ENCODE peak calls at places on chromosomes 5 and 9, in nine cellular contexts. R is WTC11, U is kidney, A is heart right ventricle, N is epithelial cell of esophagus, K is psoas muscle, S is RWPE1, I is breast epithelium, H is fibroblast of villous mesenchyme. D is an unnamed sample.
A peak's percentile ranks its signal among the peaks of the same experiment; 100 is the strongest.

GRCh38 chr5:140468188-140468587 is 66.6 kb downstream of the ANKHD1 start:
- DNase-seq in R (no peak), U (no peak), A (no peak), N (no peak), K (no peak), S (no peak), I (no peak), H (no peak), D (peak; percentile 29)

GRCh38 chr9:5976668-5977397 is 38.6 kb downstream of the RANBP6 start:
- DNase-seq in R (no peak), U (no peak), A (no peak), N (no peak), K (no peak), S (no peak), I (no peak), H (peak; percentile 25), D (no peak)

GRCh38 chr5:149153193-149153750 is 12.0 kb downstream of the ABLIM3 start:
- DNase-seq in R (no peak), U (no peak), A (no peak), N (no peak), K (no peak), S (no peak), I (no peak), H (no peak), D (no peak)

GRCh38 chr9:3385871-3386270 is 139.9 kb downstream of the RFX3 start:
- DNase-seq in R (no peak), U (no peak), A (no peak), N (peak; percentile 5), K (no peak), S (no peak), I (no peak), H (no peak), D (no peak)

GRCh38 chr9:69066955-69067354 is 31.4 kb downstream of the FXN start:
- DNase-seq in R (peak; percentile 72), U (no peak), A (no peak), N (no peak), K (no peak), S (no peak), I (no peak), H (no peak), D (no peak)

GRCh38 chr5:121299153-121299552 is 552.5 kb upstream of the FTMT start:
- DNase-seq in R (no peak), U (no peak), A (no peak), N (no peak), K (no peak), S (no peak), I (no peak), H (no peak), D (no peak)

GRCh38 chr9:128160603-128160987 is 530 bp downstream of the BBLN start:
- DNase-seq in R (no peak), U (no peak), A (no peak), N (peak; percentile 35), K (peak; percentile 35), S (peak; percentile 54), I (no peak), H (peak; percentile 11), D (no peak)

GRCh38 chr9:22342489-22343217 is 104.0 kb upstream of the DMRTA1 start:
- DNase-seq in R (no peak), U (no peak), A (no peak), N (peak; percentile 64), K (peak; percentile 12), S (peak; percentile 43), I (no peak), H (peak; percentile 32), D (peak; percentile 46)

GRCh38 chr5:100722657-100723056 is 180.4 kb downstream of the ST8SIA4 start:
- DNase-seq in R (no peak), U (no peak), A (no peak), N (no peak), K (no peak), S (no peak), I (no peak), H (no peak), D (no peak)

GRCh38 chr9:77512876-77513275 is 135.2 kb downstream of the GNA14 start:
- DNase-seq in R (no peak), U (no peak), A (no peak), N (no peak), K (no peak), S (no peak), I (no peak), H (no peak), D (peak; percentile 44)

GRCh38 chr9:94599102-94599501 is 5.5 kb upstream of the FBP2 start:
- DNase-seq in R (no peak), U (no peak), A (no peak), N (no peak), K (no peak), S (no peak), I (no peak), H (no peak), D (no peak)

GRCh38 chr5:83494102-83494620 is 22.6 kb downstream of the VCAN start:
- DNase-seq in R (no peak), U (no peak), A (no peak), N (peak; percentile 29), K (no peak), S (no peak), I (no peak), H (peak; percentile 32), D (no peak)

GRCh38 chr5:114101153-114101552 is 260.7 kb upstream of the KCNN2 start:
- DNase-seq in R (no peak), U (no peak), A (peak; percentile 45), N (peak; percentile 67), K (no peak), S (peak; percentile 38), I (no peak), H (peak; percentile 63), D (peak; percentile 70)

GRCh38 chr5:89729623-89730390 is 679.7 kb downstream of the CETN3 start:
- DNase-seq in R (no peak), U (no peak), A (no peak), N (peak; percentile 38), K (no peak), S (peak; percentile 10), I (no peak), H (peak; percentile 3), D (no peak)

GRCh38 chr9:114571391-114571790 is 16.2 kb upstream of the ATP6V1G1 start:
- DNase-seq in R (no peak), U (no peak), A (no peak), N (no peak), K (no peak), S (no peak), I (no peak), H (no peak), D (no peak)

GRCh38 chr5:5217371-5217770 is 77.2 kb downstream of the ADAMTS16 start:
- DNase-seq in R (no peak), U (no peak), A (no peak), N (no peak), K (no peak), S (no peak), I (no peak), H (no peak), D (no peak)

GRCh38 chr5:68187268-68188055 is 28.1 kb upstream of the PIK3R1 start:
- DNase-seq in R (peak; percentile 68), U (peak; percentile 74), A (peak; percentile 7), N (no peak), K (peak; percentile 30), S (no peak), I (no peak), H (peak; percentile 46), D (peak; percentile 37)

GRCh38 chr5:10329808-10330481 is 22.2 kb upstream of the CMBL start:
- DNase-seq in R (no peak), U (no peak), A (peak; percentile 45), N (no peak), K (peak; percentile 42), S (no peak), I (no peak), H (peak; percentile 89), D (peak; percentile 81)

GRCh38 chr5:151264113-151264512 is 11.1 kb downstream of the GM2A start:
- DNase-seq in R (no peak), U (no peak), A (no peak), N (peak; percentile 97), K (no peak), S (peak; percentile 95), I (no peak), H (peak; percentile 10), D (peak; percentile 42)
- TF ChIP-seq CTCF in R (no peak), U (no peak), A (no peak), N (peak; percentile 15), K (no peak), S (no peak), I (no peak), H (no peak), D (no peak)

DNA sequence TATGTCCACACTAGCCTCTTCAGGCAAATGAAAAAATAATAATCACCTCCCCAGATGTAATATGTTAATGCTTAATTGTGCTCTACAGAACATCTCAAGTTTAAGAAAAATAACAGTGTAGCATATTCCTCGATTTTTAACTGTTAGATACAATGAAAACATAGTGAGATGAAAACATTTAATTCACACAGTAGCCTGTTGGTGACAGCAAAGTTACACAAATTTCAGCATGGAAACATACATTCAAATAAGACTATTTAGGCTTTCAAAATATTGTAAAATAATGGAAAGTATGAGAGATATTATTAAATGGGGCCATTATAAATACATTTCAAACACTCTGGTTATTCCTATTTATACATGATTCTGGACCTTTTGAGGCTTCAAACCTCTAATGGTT is 543.1 kb downstream of the MAT2B start:
- DNase-seq in R (no peak), U (no peak), A (no peak), N (peak; percentile 37), K (no peak), S (no peak), I (no peak), H (no peak), D (peak; percentile 70)
- TF ChIP-seq CTCF in R (no peak), U (peak; percentile 37), A (no peak), N (peak; percentile 33), K (no peak), S (peak; percentile 52), I (no peak), H (no peak), D (peak; percentile 49)

DNA sequence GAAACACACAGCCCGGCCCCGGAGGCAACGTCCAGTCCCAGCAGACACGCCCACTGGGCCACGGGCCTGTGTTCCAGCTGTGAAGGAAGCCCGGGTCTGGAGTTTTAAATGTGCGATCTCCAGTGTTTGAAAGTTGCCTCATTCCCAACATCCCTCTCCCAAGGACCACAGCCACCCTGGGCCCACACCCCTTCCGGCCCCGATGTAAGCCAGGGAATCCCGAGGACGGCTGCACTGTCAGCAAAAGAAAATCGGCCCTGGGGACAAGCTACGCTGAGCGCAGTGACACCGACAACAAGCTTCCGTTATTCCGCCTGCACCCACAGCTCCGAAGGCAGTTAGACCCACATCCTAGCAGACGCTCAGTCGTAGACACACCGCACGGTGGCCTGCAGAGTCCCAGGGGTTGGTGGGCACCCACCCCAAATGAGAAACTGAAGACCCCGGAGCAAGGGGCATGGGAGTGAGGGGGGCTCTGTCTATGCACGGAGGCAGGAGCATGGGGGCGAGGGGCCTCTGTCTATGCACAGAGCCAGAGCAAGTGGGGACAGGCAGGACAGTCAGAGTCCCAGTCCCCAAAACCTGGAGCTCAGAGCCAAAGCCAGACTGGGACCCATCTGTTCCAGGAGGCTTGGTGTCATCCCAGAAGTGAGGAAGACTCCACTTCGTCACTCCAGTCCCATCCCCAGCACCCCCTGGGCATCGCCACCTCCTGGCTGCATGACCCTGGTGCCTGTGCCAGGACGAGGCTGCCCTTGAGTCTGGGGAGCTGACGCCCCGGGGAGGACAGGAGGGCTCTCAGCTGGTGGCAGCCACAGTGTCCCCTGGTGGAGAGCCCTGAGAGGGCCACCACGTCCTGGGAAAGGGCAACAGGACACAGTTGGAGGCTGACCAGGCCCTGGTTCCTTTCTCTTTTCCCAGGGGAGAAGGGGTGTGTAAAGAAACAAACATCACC is 23.4 kb downstream of the GLT6D1 start:
- DNase-seq in R (no peak), U (no peak), A (no peak), N (no peak), K (no peak), S (no peak), I (no peak), H (no peak), D (no peak)
- TF ChIP-seq CTCF in R (no peak), U (no peak), A (no peak), N (no peak), K (no peak), S (no peak), I (no peak), H (peak; percentile 13), D (no peak)

GRCh38 chr5:112691341-112691685 is 46.4 kb upstream of the APC start:
- DNase-seq in R (no peak), U (no peak), A (no peak), N (no peak), K (no peak), S (no peak), I (no peak), H (no peak), D (no peak)
- TF ChIP-seq CTCF in R (no peak), U (no peak), A (no peak), N (no peak), K (no peak), S (no peak), I (no peak), H (no peak), D (no peak)